ENCODE peak calls at places on chromosomes 4 and X, in nine cellular contexts. Y is NB4; S is astrocyte; Q is PC-3; D is lower leg skin; T is WTC11; F is HFF-Myc; C is tibial nerve; I is CD8-positive, alpha-beta T cell. X is an unnamed sample.
A peak's percentile ranks its signal among the peaks of the same experiment; 100 is the strongest.

GRCh38 chr4:75025432-75025831 is 92.5 kb downstream of the PARM1 start:
- DNase-seq in Y (no peak), S (no peak), Q (no peak), D (no peak), T (no peak), F (no peak), C (no peak), I (no peak), X (no peak)

GRCh38 chr4:118557298-118557851 is 127.8 kb upstream of the METTL14 start:
- DNase-seq in Y (peak; percentile 90), S (peak; percentile 66), Q (peak; percentile 58), D (no peak), T (no peak), F (peak; percentile 49), C (no peak), I (no peak), X (no peak)

GRCh38 chr4:184895012-184895795 is 69.4 kb upstream of the ACSL1 start:
- DNase-seq in Y (peak; percentile 37), S (no peak), Q (peak; percentile 24), D (no peak), T (no peak), F (no peak), C (no peak), I (no peak), X (no peak)

GRCh38 chr4:148239406-148239805 is 202.8 kb downstream of the NR3C2 start:
- DNase-seq in Y (no peak), S (no peak), Q (no peak), D (no peak), T (no peak), F (no peak), C (no peak), I (no peak), X (no peak)

GRCh38 chr4:23392860-23393458 is 496.9 kb downstream of the PPARGC1A start:
- DNase-seq in Y (no peak), S (no peak), Q (no peak), D (no peak), T (no peak), F (no peak), C (no peak), I (no peak), X (no peak)

GRCh38 chr4:37603070-37603468 is 83.1 kb downstream of the RELL1 start:
- DNase-seq in Y (peak; percentile 85), S (peak; percentile 20), Q (peak; percentile 72), D (peak; percentile 96), T (peak; percentile 91), F (peak; percentile 26), C (peak; percentile 82), I (peak; percentile 63), X (peak; percentile 82)

GRCh38 chr4:38455092-38455855 is 208.7 kb upstream of the KLF3 start:
- DNase-seq in Y (no peak), S (no peak), Q (no peak), D (no peak), T (no peak), F (no peak), C (no peak), I (no peak), X (no peak)

GRCh38 chr4:183443609-183444148 is 757 bp upstream of the CDKN2AIP start:
- DNase-seq in Y (no peak), S (peak; percentile 55), Q (peak; percentile 39), D (peak; percentile 91), T (peak; percentile 68), F (peak; percentile 20), C (peak; percentile 24), I (peak; percentile 57), X (no peak)

GRCh38 chrX:104488811-104489210 is 77.2 kb upstream of the IL1RAPL2 start:
- DNase-seq in Y (no peak), S (no peak), Q (peak; percentile 9), D (no peak), T (no peak), F (no peak), C (no peak), I (no peak), X (no peak)

GRCh38 chr4:16897991-16898827 is at the start of gene LDB2:
- DNase-seq in Y (no peak), S (peak; percentile 91), Q (no peak), D (peak; percentile 90), T (peak; percentile 74), F (peak; percentile 66), C (peak; percentile 51), I (no peak), X (no peak)

GRCh38 chrX:23898412-23898959 is 9.3 kb downstream of the APOO start:
- DNase-seq in Y (no peak), S (peak; percentile 58), Q (peak; percentile 69), D (no peak), T (no peak), F (no peak), C (no peak), I (no peak), X (no peak)

GRCh38 chr4:85149656-85150055 is 183.2 kb upstream of the WDFY3 start:
- DNase-seq in Y (no peak), S (peak; percentile 20), Q (no peak), D (no peak), T (no peak), F (no peak), C (no peak), I (no peak), X (no peak)

GRCh38 chr4:166458756-166459155 is 585.7 kb downstream of the TLL1 start:
- DNase-seq in Y (no peak), S (peak; percentile 53), Q (peak; percentile 36), D (no peak), T (no peak), F (no peak), C (no peak), I (no peak), X (no peak)

GRCh38 chr4:120517966-120518365 is 404.6 kb downstream of the PRDM5 start:
- DNase-seq in Y (peak; percentile 73), S (peak; percentile 65), Q (peak; percentile 85), D (no peak), T (no peak), F (peak; percentile 66), C (no peak), I (no peak), X (no peak)

GRCh38 chrX:1265061-1265460 is 3.6 kb upstream of the CSF2RA start:
- DNase-seq in Y (no peak), S (no peak), Q (no peak), D (no peak), T (no peak), F (no peak), C (no peak), I (no peak), X (no peak)

GRCh38 chrX:47266643-47267042 is 33.8 kb downstream of the USP11 start:
- DNase-seq in Y (no peak), S (no peak), Q (no peak), D (no peak), T (no peak), F (no peak), C (no peak), I (no peak), X (no peak)

GRCh38 chrX:136304493-136304892 is 3.7 kb downstream of the ADGRG4 start:
- DNase-seq in Y (peak; percentile 11), S (no peak), Q (no peak), D (no peak), T (no peak), F (no peak), C (no peak), I (no peak), X (no peak)
- TF ChIP-seq CTCF in Y (peak; percentile 11), S (no peak), Q (peak; percentile 29), D (no peak), T (no peak), F (no peak), C (no peak), I (no peak), X (no peak)

DNA sequence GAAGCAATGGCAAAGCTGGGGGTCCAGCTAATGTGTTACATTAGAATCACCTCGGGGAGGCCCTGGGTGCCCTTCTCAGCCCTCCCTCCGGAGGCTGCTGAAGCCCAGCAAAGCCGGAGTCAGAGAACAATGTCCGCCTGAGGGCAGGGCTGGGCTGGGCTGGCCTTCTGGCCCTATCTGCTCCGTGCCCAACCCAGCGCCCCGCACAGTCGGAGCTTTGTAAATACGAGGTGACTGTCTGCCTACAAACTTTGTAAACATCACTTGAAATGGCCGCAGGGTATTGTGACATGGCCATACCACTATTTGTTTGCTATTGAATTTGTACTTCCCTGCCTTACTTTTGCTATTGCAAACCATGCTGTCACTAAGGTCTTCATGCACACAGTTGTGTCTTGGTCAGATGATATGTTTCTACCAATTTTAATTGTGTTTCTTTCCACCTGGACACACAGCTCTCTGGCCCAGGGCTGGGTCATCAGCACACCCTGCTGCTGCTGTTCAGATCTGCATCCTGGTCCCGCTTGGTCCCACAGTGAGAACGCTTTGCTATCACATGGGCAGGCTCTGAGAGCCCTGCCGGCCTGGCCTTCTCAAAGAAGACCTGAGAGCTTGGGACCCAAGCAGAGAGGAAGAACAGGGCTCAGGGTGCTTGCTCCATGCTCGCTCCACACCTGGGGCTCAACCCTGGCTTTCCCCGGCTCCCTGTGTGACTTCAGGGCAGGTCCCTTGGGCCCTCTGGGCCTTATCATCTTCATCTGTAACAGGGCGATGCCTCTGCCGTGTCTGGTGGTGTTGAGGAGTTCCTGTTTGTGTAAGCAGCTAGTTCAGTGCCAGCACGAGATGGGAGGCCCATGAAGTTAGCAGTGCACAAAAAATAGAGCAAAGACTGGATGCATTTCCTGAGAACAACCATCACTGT is 2.2 kb downstream of the S100P start:
- DNase-seq in Y (peak; percentile 95), S (no peak), Q (peak; percentile 92), D (no peak), T (no peak), F (no peak), C (no peak), I (peak; percentile 72), X (no peak)
- TF ChIP-seq CTCF in Y (no peak), S (no peak), Q (peak; percentile 41), D (no peak), T (no peak), F (no peak), C (no peak), I (no peak), X (no peak)

GRCh38 chr4:79917246-79917645 is 155.8 kb downstream of the ANTXR2 start:
- DNase-seq in Y (peak; percentile 73), S (peak; percentile 15), Q (peak; percentile 53), D (no peak), T (peak; percentile 73), F (peak; percentile 22), C (no peak), I (peak; percentile 54), X (no peak)
- TF ChIP-seq CTCF in Y (peak; percentile 76), S (peak; percentile 60), Q (peak; percentile 76), D (no peak), T (peak; percentile 65), F (peak; percentile 78), C (peak; percentile 39), I (peak; percentile 51), X (no peak)

DNA sequence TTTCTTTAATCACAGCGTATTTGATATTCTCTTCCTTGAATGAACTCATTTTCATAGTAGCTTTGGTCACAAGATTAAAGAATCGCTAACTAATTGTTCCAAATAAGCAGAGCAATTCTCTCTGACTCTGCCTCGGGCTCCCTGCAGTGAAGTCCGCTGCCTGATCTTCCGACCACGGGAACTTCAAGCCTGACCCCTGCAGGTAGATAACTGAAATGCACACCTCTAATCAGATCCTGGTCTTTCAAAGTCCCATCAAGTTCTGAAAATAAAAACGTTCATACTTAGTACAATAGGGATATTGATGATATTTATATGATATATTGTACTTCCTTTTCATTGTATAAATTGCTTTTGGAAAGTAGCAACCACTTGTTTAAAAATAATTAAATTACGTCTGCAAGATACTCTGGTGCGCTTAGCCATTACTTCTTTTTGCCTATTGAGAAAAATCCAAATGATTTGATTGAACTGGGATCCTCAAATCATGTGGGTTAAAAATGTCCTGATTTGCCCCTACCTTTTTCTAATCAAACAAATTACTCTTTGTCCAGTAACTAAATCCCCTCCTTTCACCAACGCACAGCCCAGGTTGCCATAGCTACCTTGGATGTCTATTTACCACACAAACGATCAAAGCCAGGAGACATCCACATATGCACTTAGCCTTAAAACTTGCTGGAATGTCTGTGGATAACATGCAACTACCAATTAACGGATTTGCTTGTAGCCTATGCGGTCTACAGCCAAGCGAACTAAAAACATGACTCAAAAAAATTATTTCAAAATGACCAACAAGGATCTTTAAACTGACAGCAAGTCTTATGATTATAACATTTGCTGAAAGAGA is 4.2 kb downstream of the MID1 start:
- DNase-seq in Y (peak; percentile 43), S (peak; percentile 68), Q (peak; percentile 69), D (no peak), T (peak; percentile 30), F (no peak), C (peak; percentile 16), I (no peak), X (no peak)
- TF ChIP-seq CTCF in Y (peak; percentile 50), S (peak; percentile 62), Q (peak; percentile 83), D (no peak), T (peak; percentile 44), F (peak; percentile 42), C (peak; percentile 24), I (peak; percentile 19), X (no peak)